ENCODE peak calls at places on chromosomes 1 and 21, in five cellular contexts. U is stimulated activated CD4-positive, alpha-beta T cell treated with anti-CD3 and anti-CD28 coated beads, Interleukin-4, amount 100 ng/mL, for 48 hours; D is fibroblast of mammary gland; I is NCI-H2171 treated with DMSO at 0.1 percent for 48 hours; S is Karpas-422. W is an unnamed sample.

GRCh38 chr21:42125571-42126544 is 54.7 kb downstream of the UMODL1 start:
- DNase-seq in S (no peak), U (no peak), D (peak), I (no peak), W (no peak)

GRCh38 chr1:215568287-215568692 is 1.2 kb downstream of the KCTD3 start:
- DNase-seq in D (peak), U (no peak), I (no peak), S (no peak), W (peak)

GRCh38 chr1:58618303-58618702 is 41.3 kb upstream of the TACSTD2 start:
- DNase-seq in S (no peak), D (peak), U (no peak), I (no peak), W (no peak)

GRCh38 chr1:86082183-86082582 is 74.4 kb downstream of the COL24A1 start:
- DNase-seq in U (no peak), D (peak), I (no peak), S (no peak), W (no peak)

GRCh38 chr1:56095924-56096655 is 483.3 kb downstream of the PLPP3 start:
- DNase-seq in S (no peak), D (peak), U (no peak), I (no peak), W (peak)

GRCh38 chr1:173742203-173742886 is 27.6 kb downstream of the KLHL20 start:
- DNase-seq in U (no peak), S (no peak), D (no peak), I (no peak), W (no peak)

GRCh38 chr1:198676253-198676652 is 37.4 kb downstream of the PTPRC start:
- DNase-seq in I (peak), D (no peak), S (peak), U (no peak), W (no peak)

GRCh38 chr1:27314737-27315136 is 7.2 kb upstream of the TMEM222 start:
- DNase-seq in D (no peak), I (no peak), S (no peak), U (no peak), W (no peak)

GRCh38 chr1:100710881-100711660 is 8.5 kb upstream of the VCAM1 start:
- DNase-seq in I (no peak), S (no peak), U (no peak), D (peak), W (no peak)

GRCh38 chr1:35637401-35637809 is 3.9 kb downstream of the PSMB2 start:
- DNase-seq in S (peak), D (peak), U (no peak), I (no peak), W (no peak)

GRCh38 chr1:17207966-17208418 is 3.1 kb downstream of the PADI1 start:
- DNase-seq in I (peak), S (peak), D (peak), U (peak), W (no peak)

GRCh38 chr1:145960468-145961108 is 2.8 kb upstream of the LIX1L start:
- DNase-seq in S (peak), D (peak), U (peak), I (peak), W (peak)

W was measured in dorsolateral prefrontal cortex.